ENCODE peak calls at places on chromosomes 11 and 22, in four cellular contexts. K is K562, W is HepG2, N is GM12878. P is an unnamed sample.

GRCh38 chr11:71498091-71498490 is 29.0 kb upstream of the KRTAP5-7 start:
- DNase-seq in K (no peak), W (no peak), N (no peak), P (no peak)

GRCh38 chr11:20258496-20258895 is 98.2 kb upstream of the DBX1 start:
- DNase-seq in K (no peak), W (no peak), N (no peak), P (no peak)

GRCh38 chr22:39343259-39344045 is 6.3 kb upstream of the SYNGR1 start:
- DNase-seq in K (peak; percentile 66), W (peak; percentile 70), N (peak; percentile 36), P (peak; percentile 76)

GRCh38 chr11:67373916-67374570 is 645 bp upstream of the CLCF1 start:
- DNase-seq in K (peak; percentile 72), W (peak; percentile 82), N (no peak), P (peak; percentile 79)

GRCh38 chr11:76787911-76788596 is 4.9 kb downstream of the TSKU start:
- DNase-seq in K (peak; percentile 90), W (peak; percentile 75), N (no peak), P (no peak)

GRCh38 chr11:36034572-36035331 is 90.9 kb downstream of the LDLRAD3 start:
- DNase-seq in K (no peak), W (no peak), N (no peak), P (no peak)

GRCh38 chr22:42856865-42857704 is at the start of gene ARFGAP3:
- DNase-seq in K (peak; percentile 99), W (peak; percentile 72), N (peak; percentile 64), P (peak; percentile 66)

GRCh38 chr22:32801436-32802290 is at the start of gene TIMP3:
- DNase-seq in K (peak; percentile 59), W (no peak), N (no peak), P (peak; percentile 57)

GRCh38 chr11:70804174-70804855 is 406.0 kb downstream of the CTTN start:
- DNase-seq in K (no peak), W (no peak), N (no peak), P (no peak)

GRCh38 chr11:120810251-120810650 is 213.7 kb upstream of the TBCEL start:
- DNase-seq in K (no peak), W (no peak), N (no peak), P (no peak)

GRCh38 chr11:1469911-1470680 is 16.5 kb downstream of the MOB2 start:
- DNase-seq in K (no peak), W (no peak), N (no peak), P (no peak)

GRCh38 chr22:43921361-43921760 is 2.2 kb upstream of the PNPLA3 start:
- DNase-seq in K (no peak), W (peak; percentile 44), N (no peak), P (no peak)

GRCh38 chr11:9139628-9140357 is 48.4 kb upstream of the SCUBE2 start:
- DNase-seq in K (no peak), W (no peak), N (no peak), P (peak; percentile 34)

GRCh38 chr11:124753624-124754023 is 1.6 kb upstream of the VSIG2 start:
- DNase-seq in K (no peak), W (no peak), N (no peak), P (no peak)

GRCh38 chr11:132564120-132564519 is 968.2 kb downstream of the OPCML start:
- DNase-seq in K (no peak), W (no peak), N (no peak), P (no peak)

GRCh38 chr11:92311616-92312449 is 87.2 kb downstream of the FAT3 start:
- DNase-seq in K (no peak), W (no peak), N (no peak), P (peak; percentile 39)

GRCh38 chr11:36210529-36210928 is 78.7 kb downstream of the COMMD9 start:
- DNase-seq in K (no peak), W (no peak), N (no peak), P (no peak)

GRCh38 chr11:8766043-8766992 is 83.7 kb downstream of the RPL27A start:
- DNase-seq in K (no peak), W (no peak), N (no peak), P (no peak)

GRCh38 chr22:17269607-17270261 is 50.5 kb upstream of the ADA2 start:
- DNase-seq in K (no peak), W (no peak), N (no peak), P (no peak)

GRCh38 chr11:92388380-92388779 is 163.8 kb downstream of the FAT3 start:
- DNase-seq in K (no peak), W (no peak), N (no peak), P (no peak)

GRCh38 chr11:973237-973636 is 47.6 kb downstream of the AP2A2 start:
- DNase-seq in K (no peak), W (no peak), N (no peak), P (no peak)

GRCh38 chr11:27183672-27184457 is 143.2 kb downstream of the BBOX1 start:
- DNase-seq in K (peak; percentile 39), W (peak; percentile 63), N (peak; percentile 12), P (no peak)

GRCh38 chr11:5336331-5336730 is 7.0 kb downstream of the OR51B5 start:
- DNase-seq in K (no peak), W (no peak), N (no peak), P (no peak)

GRCh38 chr11:69642549-69642912 is 1.6 kb downstream of the CCND1 start:
- DNase-seq in K (peak; percentile 36), W (no peak), N (no peak), P (no peak)

GRCh38 chr11:116500002-116500832 is 272.6 kb downstream of the BUD13 start:
- DNase-seq in K (no peak), W (no peak), N (no peak), P (no peak)
- TF ChIP-seq CBX5 in K (no peak), W (no peak), N (no peak), P (no peak)

GRCh38 chr11:122175316-122175715 is 59.3 kb upstream of the BLID start:
- DNase-seq in K (no peak), W (no peak), N (no peak), P (no peak)
- TF ChIP-seq CBX5 in K (no peak), W (no peak), N (no peak), P (no peak)

DNA sequence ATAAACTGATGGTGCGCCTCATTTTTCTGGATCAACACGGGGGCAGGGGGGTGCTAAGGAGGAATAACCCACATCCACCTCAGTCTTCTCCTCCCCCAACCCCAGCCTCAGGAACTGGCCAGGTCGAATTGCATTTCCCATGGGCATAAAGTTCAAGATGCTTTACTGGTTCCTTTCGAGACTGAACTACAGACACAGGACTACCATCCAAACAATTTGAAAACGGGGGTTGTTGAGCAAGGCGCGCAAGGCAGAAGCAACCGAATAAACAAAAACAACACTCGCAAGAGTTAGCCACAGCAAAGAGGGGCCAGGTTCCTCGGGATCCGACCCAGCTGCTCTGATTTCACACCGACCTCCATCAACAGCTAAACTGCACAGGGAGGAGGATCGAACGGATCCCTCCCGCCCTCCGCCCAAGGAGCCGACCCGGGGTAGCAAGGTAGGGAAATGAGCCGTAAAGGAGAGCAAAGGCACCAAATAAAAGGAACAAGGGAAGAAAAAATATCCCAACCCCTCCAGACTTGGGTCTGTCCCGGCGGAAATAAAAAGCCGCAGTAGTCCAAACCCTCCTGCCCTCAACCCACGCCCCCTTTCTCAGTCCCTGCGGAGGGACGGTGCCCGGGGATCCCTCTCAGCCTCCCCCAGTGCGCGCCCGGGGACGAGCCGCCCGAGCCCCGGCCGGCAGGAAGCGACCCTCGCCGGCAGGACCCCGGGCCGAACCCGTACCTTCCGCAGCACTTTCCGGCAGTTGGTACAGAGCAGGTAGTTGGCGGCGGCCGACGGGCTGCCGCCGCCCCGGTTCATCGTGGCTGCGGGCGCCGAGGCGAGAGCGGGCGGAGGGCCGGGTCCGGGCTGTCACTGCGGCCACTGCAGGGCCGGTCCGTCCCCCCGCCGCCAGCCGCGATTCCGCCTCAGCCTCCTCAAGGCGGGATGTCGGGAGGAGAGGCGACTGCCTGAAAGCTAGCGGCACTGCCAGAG is 658 bp downstream of the SESN3 start:
- DNase-seq in K (peak; percentile 14), W (no peak), N (no peak), P (peak; percentile 66)
- TF ChIP-seq CBX5 in K (no peak), W (no peak), N (no peak), P (no peak)

GRCh38 chr11:61514050-61514917 is 5.7 kb downstream of the LRRC10B start:
- DNase-seq in K (no peak), W (no peak), N (no peak), P (no peak)
- TF ChIP-seq CBX5 in K (no peak), W (no peak), N (no peak), P (no peak)

P was measured in H1.